ENCODE peak calls at places on chromosomes 12 and 14, in nine cellular contexts. R, Q, U, S, M, W, E, J and A are unnamed samples.

GRCh38 chr12:57619434-57620244 is 8.4 kb downstream of the ARHGEF25 start:
- DNase-seq in U (no peak), E (no peak), M (no peak), Q (peak; percentile 52), J (no peak), W (no peak), R (no peak), S (no peak), A (no peak)

GRCh38 chr14:29442720-29443119 is 484.9 kb downstream of the PRKD1 start:
- DNase-seq in E (no peak), J (no peak), M (no peak), R (no peak), U (no peak), S (no peak), W (no peak), Q (no peak), A (peak; percentile 76)

GRCh38 chr14:59321184-59321952 is 132.9 kb downstream of the DAAM1 start:
- DNase-seq in U (no peak), J (no peak), E (no peak), Q (no peak), W (no peak), S (no peak), M (no peak), R (no peak), A (peak; percentile 90)

GRCh38 chr12:124720019-124720686 is 143.5 kb downstream of the SCARB1 start:
- DNase-seq in R (no peak), J (no peak), Q (no peak), S (peak; percentile 41), E (no peak), W (no peak), M (no peak), U (no peak), A (peak; percentile 72)

GRCh38 chr12:127991408-127991940 is 275.5 kb upstream of the TMEM132C start:
- DNase-seq in J (no peak), E (no peak), R (no peak), S (no peak), Q (no peak), M (no peak), W (no peak), U (no peak), A (no peak)

GRCh38 chr14:80483331-80483730 is 272.0 kb upstream of the DIO2 start:
- DNase-seq in S (no peak), U (no peak), E (no peak), W (no peak), M (no peak), R (no peak), Q (no peak), J (no peak), A (no peak)

GRCh38 chr14:79665556-79665955 is 545.7 kb downstream of the DIO2 start:
- DNase-seq in W (no peak), U (no peak), M (no peak), S (no peak), E (no peak), J (no peak), R (no peak), Q (no peak), A (no peak)

GRCh38 chr12:104462931-104463339 is 6.2 kb downstream of the CHST11 start:
- DNase-seq in R (no peak), S (no peak), M (no peak), J (peak; percentile 88), W (no peak), Q (no peak), U (no peak), E (peak; percentile 90), A (peak; percentile 50)

GRCh38 chr14:64815257-64815656 is 64.5 kb downstream of the SPTB start:
- DNase-seq in J (no peak), M (no peak), R (no peak), S (no peak), E (no peak), U (no peak), W (no peak), Q (no peak), A (no peak)
- TF ChIP-seq CTCF in J (no peak), M (no peak), R (no peak), S (no peak), E (no peak), U (no peak), W (no peak), Q (no peak), A (no peak)

GRCh38 chr12:92036061-92036620 is 109.5 kb downstream of the BTG1 start:
- DNase-seq in M (no peak), U (no peak), J (no peak), Q (no peak), S (no peak), E (no peak), R (no peak), W (no peak), A (no peak)

GRCh38 chr12:92038476-92038875 is 107.2 kb downstream of the BTG1 start:
- DNase-seq in J (no peak), S (no peak), W (no peak), M (no peak), U (no peak), R (no peak), Q (no peak), E (no peak), A (no peak)

GRCh38 chr12:92034858-92035401 is 110.7 kb downstream of the BTG1 start:
- DNase-seq in S (peak; percentile 24), U (peak; percentile 6), E (no peak), Q (no peak), W (no peak), R (no peak), J (peak; percentile 99), M (peak; percentile 40), A (peak; percentile 87)

GRCh38 chr12:92035477-92035876 is 110.2 kb downstream of the BTG1 start:
- DNase-seq in S (no peak), U (no peak), W (no peak), J (no peak), E (no peak), M (no peak), Q (no peak), R (no peak), A (no peak)

DNA sequence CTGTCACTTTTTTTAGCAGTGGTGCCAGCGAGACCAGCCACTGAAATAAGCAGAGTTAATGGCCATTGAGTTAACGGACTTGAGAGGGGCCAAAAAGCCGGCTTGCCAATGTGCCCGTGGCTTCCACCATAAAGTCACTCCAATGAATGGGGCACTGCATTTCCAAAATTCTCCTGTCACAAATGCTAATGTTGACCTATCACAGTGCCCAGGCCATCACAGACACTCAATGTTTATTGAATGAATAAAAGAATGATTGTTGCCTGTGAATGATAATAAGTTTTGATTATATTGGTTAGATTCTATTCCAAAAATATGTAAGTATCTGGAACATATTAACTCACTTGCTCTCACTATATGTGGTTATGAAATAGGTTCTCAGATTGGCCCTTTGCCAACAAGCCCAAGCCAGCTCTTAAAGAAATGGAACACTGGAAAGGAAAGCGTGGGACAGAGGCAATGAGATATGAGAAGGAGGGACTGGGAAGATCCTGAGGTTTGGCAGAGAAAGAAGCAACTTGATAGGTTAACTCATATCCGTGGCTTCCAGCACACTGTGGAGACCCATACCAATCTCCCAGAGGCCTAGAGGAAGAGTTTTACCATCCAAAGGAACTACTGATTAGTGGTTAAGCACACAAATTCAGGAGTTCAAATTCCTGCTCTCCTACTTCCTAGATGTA is 108.7 kb downstream of the BTG1 start:
- DNase-seq in Q (no peak), E (no peak), R (no peak), M (no peak), J (no peak), U (no peak), W (no peak), S (no peak), A (no peak)
- TF ChIP-seq MAX in Q (no peak), E (no peak), R (no peak), M (no peak), J (no peak), U (no peak), W (no peak), S (no peak), A (no peak)

GRCh38 chr14:36522347-36522971 is 2.4 kb upstream of the NKX2-1 start:
- DNase-seq in U (no peak), M (no peak), E (no peak), W (no peak), R (no peak), Q (peak; percentile 54), J (no peak), S (no peak), A (no peak)

GRCh38 chr14:36522972-36523685 is 3.1 kb upstream of the NKX2-1 start:
- DNase-seq in S (no peak), W (no peak), Q (peak; percentile 34), M (no peak), U (no peak), R (no peak), E (no peak), J (no peak), A (no peak)

GRCh38 chr14:36525746-36526099 is 5.7 kb upstream of the NKX2-1 start:
- DNase-seq in J (no peak), U (no peak), W (no peak), M (no peak), Q (no peak), R (no peak), S (no peak), E (no peak), A (no peak)

GRCh38 chr14:36524220-36524837 is 4.3 kb upstream of the NKX2-1 start:
- DNase-seq in M (no peak), R (no peak), J (no peak), E (no peak), W (no peak), U (no peak), S (no peak), Q (peak; percentile 73), A (no peak)

DNA sequence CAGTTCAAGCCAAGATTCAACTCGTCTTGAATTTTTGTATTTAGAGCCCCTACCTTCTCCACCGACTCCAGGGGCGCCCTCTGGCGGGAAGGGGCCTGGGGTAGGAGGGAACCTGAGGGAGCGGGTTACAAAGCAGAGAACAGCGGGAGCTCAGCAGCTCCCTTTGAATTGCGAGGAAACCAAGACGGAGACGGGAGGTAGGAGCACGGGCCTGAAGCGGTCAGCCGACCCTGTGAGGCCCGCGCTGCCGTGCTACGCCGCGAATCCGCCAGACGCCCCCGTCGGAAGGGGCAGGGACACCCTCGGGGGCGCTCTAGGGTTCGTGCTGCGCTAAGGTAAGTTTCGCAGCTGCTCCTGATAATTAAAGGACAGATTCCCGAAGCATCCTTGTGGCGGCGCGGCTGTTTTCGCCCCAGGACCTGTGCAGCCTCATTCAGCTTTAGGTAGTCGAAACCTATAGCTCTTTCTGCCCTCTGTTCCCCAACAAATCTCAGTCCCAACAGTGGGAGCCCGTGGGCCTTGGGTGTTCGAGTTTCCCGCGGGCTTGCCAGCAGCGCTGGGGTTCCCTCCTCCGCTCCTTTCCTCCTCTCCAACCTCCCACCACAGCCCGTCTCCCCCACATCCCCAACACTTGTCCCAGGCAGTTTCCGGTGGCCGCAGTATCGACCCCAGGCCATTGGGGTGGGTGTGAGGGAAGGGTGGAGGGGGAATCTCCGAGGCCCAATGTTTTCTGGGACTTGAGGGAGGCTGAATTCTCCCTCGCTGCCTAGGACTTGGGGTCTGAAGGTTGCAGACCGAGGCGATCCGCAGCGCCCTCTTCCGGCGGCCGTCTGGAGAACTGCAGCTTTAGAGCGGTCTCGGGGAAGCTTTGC is 5.1 kb upstream of the NKX2-1 start:
- DNase-seq in E (peak; percentile 13), R (peak; percentile 49), W (peak; percentile 82), S (peak; percentile 70), U (peak; percentile 65), Q (peak; percentile 91), M (peak; percentile 61), J (no peak), A (no peak)
- TF ChIP-seq CTCF in E (peak; percentile 24), R (peak; percentile 73), W (no peak), S (peak; percentile 60), U (peak; percentile 84), Q (peak; percentile 80), M (peak; percentile 61), J (peak; percentile 10), A (peak; percentile 50)

DNA sequence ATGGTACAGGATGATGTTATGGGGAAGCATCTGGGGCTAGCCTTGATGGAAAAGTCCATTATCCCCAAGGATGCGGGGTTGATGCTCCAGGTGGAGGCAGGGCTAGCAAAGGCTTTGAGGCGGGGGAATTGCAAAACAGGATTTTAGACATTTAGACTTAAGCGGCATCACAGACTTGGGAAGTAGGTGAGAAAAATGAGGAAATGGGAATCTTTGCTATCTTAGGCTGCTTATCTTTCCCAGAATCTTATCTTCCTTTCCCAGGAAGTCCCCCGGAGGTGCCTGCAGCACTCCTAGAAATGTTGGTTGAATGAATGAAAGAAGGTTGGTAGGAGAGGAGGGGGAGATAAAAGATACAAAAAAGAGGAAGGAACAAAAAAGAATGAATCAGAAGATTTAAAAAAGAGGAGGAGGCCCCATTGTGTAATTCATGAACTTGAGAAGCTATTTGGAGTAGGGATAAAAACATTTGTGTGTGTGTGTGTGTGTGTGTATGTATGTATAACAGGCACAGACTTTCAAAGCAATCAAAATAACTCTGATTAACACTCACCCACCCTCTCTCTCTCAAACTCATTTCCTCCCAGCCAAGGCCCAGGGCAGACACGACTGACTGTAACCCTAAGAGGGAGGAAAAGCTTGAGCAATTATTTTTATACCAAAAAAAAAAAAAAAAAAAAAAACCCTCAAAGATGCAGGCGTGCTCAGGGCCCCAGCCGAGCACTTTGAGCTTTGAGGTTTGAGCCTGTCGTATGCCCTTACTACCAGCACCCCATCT is 62.5 kb upstream of the TBX3 start:
- DNase-seq in S (no peak), W (no peak), E (peak; percentile 22), Q (no peak), J (no peak), U (no peak), R (no peak), M (no peak), A (no peak)
- TF ChIP-seq MAX in S (no peak), W (no peak), E (no peak), Q (no peak), J (no peak), U (no peak), R (no peak), M (no peak), A (no peak)